ENCODE peak calls at places on chromosomes 4 and X, in eight cellular contexts. W is iPS-NIHi11; Q is stimulated activated CD8-positive, alpha-beta memory T cell treated with anti-CD3 and anti-CD28 coated beads, Interleukin-7, amount 100 ng/mL, for 24 hours; U is Kasumi-1; J is occipital lobe; V is HT1080; X is mesenchymal stem cell; O is naive thymus-derived CD8-positive, alpha-beta T cell. G is an unnamed sample.

GRCh38 chrX:52341493-52341892 is 27.3 kb upstream of the XAGE2 start:
- DNase-seq in W (no peak), Q (no peak), U (no peak), J (no peak), V (peak), X (no peak), O (no peak), G (no peak)

GRCh38 chr4:182872886-182873285 is 44.3 kb downstream of the DCTD start:
- DNase-seq in W (no peak), Q (no peak), U (no peak), J (no peak), V (no peak), X (no peak), O (no peak), G (no peak)

GRCh38 chr4:15765910-15766703 is 12.0 kb upstream of the CD38 start:
- DNase-seq in W (no peak), Q (no peak), U (peak), J (no peak), V (peak), X (no peak), O (peak), G (peak)

GRCh38 chr4:168521736-168522135 is 24.9 kb downstream of the PALLD start:
- DNase-seq in W (no peak), Q (no peak), U (no peak), J (no peak), V (no peak), X (no peak), O (no peak), G (no peak)

GRCh38 chr4:75662626-75663025 is 10.6 kb downstream of the G3BP2 start:
- DNase-seq in W (no peak), Q (no peak), U (no peak), J (no peak), V (no peak), X (peak), O (no peak), G (no peak)

GRCh38 chrX:149630681-149631292 is 805 bp downstream of the TMEM185A start:
- DNase-seq in W (no peak), Q (no peak), U (peak), J (peak), V (peak), X (peak), O (no peak), G (no peak)

GRCh38 chr4:22692736-22693135 is at the start of gene GBA3:
- DNase-seq in W (no peak), Q (no peak), U (no peak), J (no peak), V (no peak), X (no peak), O (no peak), G (no peak)

GRCh38 chr4:172188248-172188976 is 375.2 kb downstream of the GALNTL6 start:
- DNase-seq in W (peak), Q (no peak), U (no peak), J (no peak), V (no peak), X (no peak), O (no peak), G (no peak)

GRCh38 chr4:118757761-118758213 is 72.6 kb downstream of the METTL14 start:
- DNase-seq in W (no peak), Q (no peak), U (no peak), J (no peak), V (no peak), X (peak), O (no peak), G (no peak)

GRCh38 chr4:93829531-93830089 is 1.1 kb downstream of the ATOH1 start:
- DNase-seq in W (peak), Q (no peak), U (no peak), J (no peak), V (no peak), X (no peak), O (no peak), G (no peak)

GRCh38 chr4:182257503-182257902 is 14.3 kb downstream of the TENM3 start:
- DNase-seq in W (peak), Q (no peak), U (no peak), J (no peak), V (no peak), X (no peak), O (no peak), G (no peak)

GRCh38 chr4:680931-681645 is 6.7 kb downstream of the MYL5 start:
- DNase-seq in W (peak), Q (no peak), U (peak), J (no peak), V (peak), X (peak), O (no peak), G (peak)

GRCh38 chr4:56128231-56128630 is 179.5 kb downstream of the CEP135 start:
- DNase-seq in W (no peak), Q (no peak), U (no peak), J (no peak), V (peak), X (no peak), O (no peak), G (no peak)

GRCh38 chrX:68822641-68823410 is 6.0 kb upstream of the EFNB1 start:
- DNase-seq in W (peak), Q (no peak), U (peak), J (no peak), V (peak), X (peak), O (no peak), G (no peak)

GRCh38 chr4:54433686-54434085 is 204.6 kb downstream of the PDGFRA start:
- DNase-seq in W (peak), Q (no peak), U (peak), J (no peak), V (peak), X (peak), O (no peak), G (no peak)

GRCh38 chr4:2932951-2933565 is 30.1 kb downstream of the NOP14 start:
- DNase-seq in W (no peak), Q (no peak), U (no peak), J (no peak), V (no peak), X (no peak), O (no peak), G (no peak)

GRCh38 chrX:49043220-49043986 is at the start of gene TFE3:
- DNase-seq in W (peak), Q (peak), U (peak), J (peak), V (peak), X (peak), O (peak), G (peak)

GRCh38 chr4:86600007-86600653 is 6.0 kb downstream of the PTPN13 start:
- DNase-seq in W (no peak), Q (no peak), U (no peak), J (no peak), V (no peak), X (no peak), O (no peak), G (no peak)

GRCh38 chr4:126405369-126405982 is 1090.7 kb downstream of the FAT4 start:
- DNase-seq in W (peak), Q (no peak), U (peak), J (no peak), V (peak), X (peak), O (no peak), G (no peak)

GRCh38 chrX:23819385-23820234 is 36.6 kb downstream of the SAT1 start:
- DNase-seq in W (no peak), Q (no peak), U (no peak), J (no peak), V (no peak), X (peak), O (no peak), G (no peak)

G was measured in central memory CD4-positive, alpha-beta T cell.